ENCODE peak calls at places on chromosomes 16 and 17, in seven cellular contexts. L is esophagus squamous epithelium; Z is HT1080; X is cerebellar nuclear complex; A is activated CD8-positive, alpha-beta memory T cell treated with anti-CD3 and anti-CD28 coated beads, Interleukin-2, amount 50 U/mL, for 48 hours; I is KBM-7; D is stimulated activated CD8-positive, alpha-beta memory T cell treated with anti-CD3 and anti-CD28 coated beads, Interleukin-4, amount 100 ng/mL, for 1 hour. K is an unnamed sample.

GRCh38 chr16:46789499-46790414 is 41.2 kb downstream of the C16orf87 start:
- DNase-seq in L (peak), Z (peak), X (no peak), A (peak), I (no peak), D (peak), K (peak)

GRCh38 chr17:17107891-17108680 is 65.8 kb downstream of the MPRIP start:
- DNase-seq in L (no peak), Z (no peak), X (no peak), A (no peak), I (no peak), D (no peak), K (peak)

GRCh38 chr17:73902416-73903181 is 258.4 kb upstream of the SDK2 start:
- DNase-seq in L (no peak), Z (no peak), X (no peak), A (no peak), I (peak), D (no peak), K (no peak)

GRCh38 chr17:61997649-61998048 is 67.4 kb downstream of the MED13 start:
- DNase-seq in L (no peak), Z (no peak), X (no peak), A (no peak), I (no peak), D (no peak), K (peak)

GRCh38 chr16:4488486-4488967 is 12.3 kb downstream of the HMOX2 start:
- DNase-seq in L (no peak), Z (peak), X (no peak), A (no peak), I (no peak), D (no peak), K (peak)

GRCh38 chr17:66541461-66542182 is 239.2 kb downstream of the PRKCA start:
- DNase-seq in L (no peak), Z (no peak), X (no peak), A (no peak), I (peak), D (no peak), K (peak)

GRCh38 chr16:85309656-85310587 is 197.7 kb upstream of the CIBAR2 start:
- DNase-seq in L (no peak), Z (no peak), X (no peak), A (no peak), I (peak), D (no peak), K (no peak)

GRCh38 chr17:12070561-12070960 is 49.9 kb downstream of the MAP2K4 start:
- DNase-seq in L (no peak), Z (peak), X (no peak), A (no peak), I (no peak), D (no peak), K (peak)

GRCh38 chr16:50302472-50303005 is 36.2 kb downstream of the ADCY7 start:
- DNase-seq in L (no peak), Z (no peak), X (no peak), A (no peak), I (no peak), D (no peak), K (no peak)

K was measured in fibroblast of lung.